ENCODE peak calls at places on chromosomes 3 and 15, in nine cellular contexts. N is tibial artery, S is keratinocyte, L is psoas muscle, Q is hepatocyte, B is fibroblast of lung, Z is adrenal gland, V is K562, P is left lung. W is an unnamed sample.

GRCh38 chr3:39180546-39181346 is 11.6 kb downstream of the XIRP1 start:
- DNase-seq in P (peak; percentile 98), V (peak; percentile 96), S (peak; percentile 32), Q (peak; percentile 98), B (peak; percentile 80), L (peak; percentile 97), Z (peak; percentile 92), N (peak; percentile 96), W (peak; percentile 97)

GRCh38 chr3:11711826-11712225 is 68.1 kb upstream of the VGLL4 start:
- DNase-seq in B (no peak), S (no peak), Z (no peak), N (no peak), V (no peak), L (no peak), P (no peak), Q (no peak), W (no peak)

GRCh38 chr3:42823351-42823750 is 14.1 kb downstream of the ACKR2 start:
- DNase-seq in Z (no peak), N (no peak), B (peak; percentile 33), Q (no peak), P (no peak), S (peak; percentile 81), L (no peak), V (no peak), W (no peak)

GRCh38 chr15:62250176-62250575 is 85.1 kb upstream of the C2CD4B start:
- DNase-seq in Z (no peak), S (no peak), Q (no peak), V (no peak), N (no peak), P (no peak), L (no peak), B (no peak), W (no peak)

GRCh38 chr3:51391566-51392300 is 648 bp downstream of the RBM15B start:
- DNase-seq in V (no peak), N (no peak), Q (peak; percentile 60), S (no peak), Z (peak; percentile 56), P (peak; percentile 89), L (peak; percentile 65), B (peak; percentile 33), W (peak; percentile 46)

GRCh38 chr15:68715111-68715510 is 105.6 kb downstream of the ANP32A start:
- DNase-seq in S (no peak), L (no peak), N (peak; percentile 37), Q (no peak), B (no peak), Z (no peak), P (no peak), V (no peak), W (no peak)

GRCh38 chr3:30544811-30545210 is 61.6 kb upstream of the TGFBR2 start:
- DNase-seq in L (no peak), N (no peak), Q (no peak), S (no peak), V (no peak), Z (no peak), P (no peak), B (peak; percentile 84), W (no peak)

GRCh38 chr15:92947071-92947730 is 47.1 kb downstream of the CHD2 start:
- DNase-seq in S (no peak), L (no peak), Q (no peak), V (no peak), B (no peak), N (no peak), Z (no peak), P (no peak), W (no peak)

GRCh38 chr3:188554404-188554803 is 400.4 kb downstream of the LPP start:
- DNase-seq in B (peak; percentile 63), Q (no peak), S (no peak), V (no peak), L (peak; percentile 52), Z (peak; percentile 49), P (no peak), N (no peak), W (no peak)

GRCh38 chr3:25265284-25265683 is 162.8 kb upstream of the RARB start:
- DNase-seq in B (no peak), S (no peak), Q (no peak), P (no peak), V (no peak), Z (no peak), N (no peak), L (no peak), W (no peak)

GRCh38 chr15:32750981-32751380 is 33.2 kb downstream of the GREM1 start:
- DNase-seq in B (no peak), Z (no peak), P (no peak), V (no peak), L (no peak), N (no peak), S (no peak), Q (no peak), W (no peak)

GRCh38 chr3:170910542-170910941 is 2.1 kb upstream of the EIF5A2 start:
- DNase-seq in L (no peak), B (no peak), Z (no peak), S (no peak), Q (no peak), P (no peak), V (no peak), N (no peak), W (no peak)

GRCh38 chr3:187014417-187014864 is 84.1 kb downstream of the ST6GAL1 start:
- DNase-seq in B (peak; percentile 71), Z (no peak), L (no peak), N (peak; percentile 59), P (no peak), V (no peak), Q (no peak), S (no peak), W (no peak)
- H3K4me1 ChIP-seq in B (no peaks in the 10 kb centered on the region), Z (no peaks in the 10 kb centered on the region), L (peaks cover 7% of the 10 kb centered on the region), N (peaks cover 22% of the 10 kb centered on the region), P (peaks cover 8% of the 10 kb centered on the region), V (peaks cover 5% of the 10 kb centered on the region), Q (no peaks in the 10 kb centered on the region), S (no peaks in the 10 kb centered on the region), W (no peaks in the 10 kb centered on the region)

DNA sequence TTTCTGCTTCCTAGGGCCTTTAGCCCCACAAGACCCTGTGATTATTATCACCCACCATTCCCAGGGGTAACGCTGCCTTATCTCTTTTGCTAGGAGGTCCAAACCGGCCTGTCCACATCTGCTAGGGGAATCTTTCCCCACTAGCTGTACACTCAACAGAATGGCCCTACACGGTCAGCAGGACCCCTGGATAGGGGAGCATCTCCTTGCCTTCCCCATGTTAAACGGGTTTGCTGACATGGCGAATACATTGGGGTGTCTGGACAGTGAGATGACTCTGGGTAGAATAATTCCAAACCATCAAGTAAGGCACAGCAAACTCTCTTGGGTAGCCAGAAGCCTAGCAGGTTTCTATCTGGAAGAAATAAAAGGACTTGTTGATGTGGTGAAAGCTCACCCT is 702 bp downstream of the TRAIP start:
- DNase-seq in S (no peak), N (no peak), L (no peak), Q (no peak), B (no peak), P (no peak), Z (no peak), V (no peak), W (no peak)
- H3K4me3 ChIP-seq in S (peak overlapping the region; percentile 71), N (peak overlapping the region; percentile 63), L (peak overlapping the region; percentile 79), Q (no peak overlapping the region), B (peak overlapping the region; percentile 70), P (peak overlapping the region; percentile 64), Z (peak overlapping the region; percentile 53), V (peak overlapping the region; percentile 71), W (peak overlapping the region; percentile 73)

GRCh38 chr3:185928532-185928931 is 9.3 kb downstream of the TRA2B start:
- DNase-seq in V (no peak), P (no peak), B (no peak), Q (no peak), Z (no peak), N (no peak), L (no peak), S (no peak), W (no peak)
- H3K4me1 ChIP-seq in V (peaks cover 3% of the 10 kb centered on the region), P (peaks cover 63% of the 10 kb centered on the region), B (peaks cover 17% of the 10 kb centered on the region), Q (peaks cover 81% of the 10 kb centered on the region), Z (peaks cover 73% of the 10 kb centered on the region), N (peaks cover 77% of the 10 kb centered on the region), L (peaks cover 92% of the 10 kb centered on the region), S (peaks cover 57% of the 10 kb centered on the region), W (peaks cover 45% of the 10 kb centered on the region)

DNA sequence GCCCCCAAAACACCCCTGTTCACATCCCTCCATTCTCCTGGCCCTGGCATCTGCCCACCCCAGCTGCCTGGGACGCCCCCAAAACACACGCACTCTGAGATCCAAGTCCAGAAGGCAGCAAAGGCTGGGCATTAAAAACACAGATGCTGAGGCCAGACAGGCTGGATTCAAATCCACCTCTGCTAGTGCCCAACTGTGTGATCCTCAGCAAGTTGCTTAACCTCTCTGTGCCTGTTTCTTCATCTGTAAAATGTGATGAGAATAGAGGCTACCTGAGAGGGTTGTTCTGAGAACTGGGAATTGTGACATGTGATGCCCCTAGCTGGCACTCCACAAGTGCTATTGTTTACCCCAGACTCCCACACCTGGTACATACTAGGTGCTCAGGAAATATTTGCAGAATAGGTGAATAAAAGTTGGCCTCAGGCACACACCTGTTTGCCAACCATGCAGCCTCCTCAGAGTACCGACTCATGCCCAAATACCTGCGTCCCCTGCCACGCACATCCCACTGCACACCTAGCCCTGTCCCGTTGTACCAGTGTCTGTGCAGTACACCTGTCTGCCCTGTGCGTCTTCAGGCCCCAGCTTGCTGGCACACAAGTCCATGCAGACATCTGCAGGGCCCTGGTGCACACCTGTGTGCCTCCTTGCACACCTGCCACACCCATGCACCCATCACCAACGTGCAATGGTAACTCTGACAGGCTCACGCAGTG is 2.1 kb downstream of the PLXND1 start:
- DNase-seq in L (no peak), B (no peak), Z (no peak), P (no peak), N (no peak), Q (no peak), S (no peak), V (no peak), W (no peak)
- H3K4me3 ChIP-seq in L (peak overlapping the region; percentile 68), B (peak overlapping the region; percentile 77), Z (peak overlapping the region; percentile 82), P (peak overlapping the region; percentile 86), N (peak overlapping the region; percentile 58), Q (no peak overlapping the region), S (no peak overlapping the region), V (no peak overlapping the region), W (peak overlapping the region; percentile 65)

GRCh38 chr3:71051259-71051595 is 532.3 kb downstream of the FOXP1 start:
- DNase-seq in N (no peak), B (no peak), S (no peak), L (no peak), P (no peak), Z (no peak), Q (no peak), V (no peak), W (no peak)
- H3K4me1 ChIP-seq in N (peaks cover 65% of the 10 kb centered on the region), B (peaks cover 24% of the 10 kb centered on the region), S (peaks cover 10% of the 10 kb centered on the region), L (peaks cover 33% of the 10 kb centered on the region), P (peaks cover 33% of the 10 kb centered on the region), Z (peaks cover 5% of the 10 kb centered on the region), Q (peaks cover 55% of the 10 kb centered on the region), V (no peaks in the 10 kb centered on the region), W (peaks cover 25% of the 10 kb centered on the region)

GRCh38 chr15:90596943-90597342 is 67.2 kb downstream of the CRTC3 start:
- DNase-seq in N (no peak), P (no peak), B (no peak), Z (no peak), Q (no peak), L (no peak), V (no peak), S (no peak), W (no peak)
- H3K4me3 ChIP-seq in N (no peak overlapping the region), P (no peak overlapping the region), B (no peak overlapping the region), Z (no peak overlapping the region), Q (no peak overlapping the region), L (no peak overlapping the region), V (no peak overlapping the region), S (no peak overlapping the region), W (no peak overlapping the region)

DNA sequence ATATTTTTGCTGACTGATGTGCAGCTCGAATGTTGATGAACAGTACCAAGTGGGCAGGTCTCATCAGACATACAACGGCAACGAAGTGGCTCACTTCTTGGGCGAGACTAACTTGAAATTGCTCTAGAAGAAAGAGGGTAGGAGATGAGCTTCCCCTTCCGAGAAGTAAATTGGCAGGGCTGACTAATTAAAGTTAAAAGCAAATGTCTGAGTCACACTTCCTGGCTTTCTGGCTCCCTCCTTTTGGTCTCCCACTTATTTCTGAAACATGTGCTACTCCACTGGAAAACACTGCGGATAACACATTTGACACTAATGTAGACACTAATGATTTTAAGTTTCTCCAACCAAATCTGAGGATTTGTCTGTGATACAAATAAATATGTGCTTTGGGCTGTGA is 228.3 kb downstream of the ABHD5 start:
- DNase-seq in S (no peak), Z (no peak), V (no peak), Q (no peak), L (no peak), P (no peak), N (no peak), B (peak; percentile 13), W (no peak)
- H3K4me1 ChIP-seq in S (peaks cover 14% of the 10 kb centered on the region), Z (no peaks in the 10 kb centered on the region), V (no peaks in the 10 kb centered on the region), Q (no peaks in the 10 kb centered on the region), L (no peaks in the 10 kb centered on the region), P (no peaks in the 10 kb centered on the region), N (no peaks in the 10 kb centered on the region), B (peaks cover 3% of the 10 kb centered on the region), W (no peaks in the 10 kb centered on the region)

W was measured in pancreas.